ENCODE peak calls at places on chromosomes 1 and 21, in ten cellular contexts. Q, W, O, T, N, D, S, I, A and K are unnamed samples.
A peak's percentile ranks its signal among the peaks of the same experiment; 100 is the strongest.

GRCh38 chr1:10286244-10286643 is 75.9 kb downstream of the KIF1B start:
- DNase-seq in Q (no peak), W (peak; percentile 43), O (no peak), T (no peak), N (peak; percentile 78), D (no peak), S (no peak), I (peak; percentile 39), A (no peak), K (no peak)

GRCh38 chr21:40797881-40798280 is 49.1 kb downstream of the DSCAM start:
- DNase-seq in Q (no peak), W (no peak), O (no peak), T (no peak), N (no peak), D (no peak), S (no peak), I (peak; percentile 33), A (no peak), K (no peak)

GRCh38 chr1:181951213-181951612 is 110.3 kb downstream of the ZNF648 start:
- DNase-seq in Q (no peak), W (no peak), O (no peak), T (no peak), N (no peak), D (no peak), S (no peak), I (no peak), A (no peak), K (no peak)

GRCh38 chr1:12480748-12481362 is 137.2 kb downstream of the DHRS3 start:
- DNase-seq in Q (peak; percentile 69), W (no peak), O (no peak), T (no peak), N (no peak), D (peak; percentile 94), S (peak; percentile 63), I (peak; percentile 96), A (no peak), K (no peak)

GRCh38 chr1:117970251-117970650 is 40.7 kb downstream of the WDR3 start:
- DNase-seq in Q (no peak), W (no peak), O (no peak), T (no peak), N (no peak), D (no peak), S (no peak), I (no peak), A (no peak), K (no peak)

GRCh38 chr1:150973258-150973825 is 1.3 kb downstream of the CERS2 start:
- DNase-seq in Q (no peak), W (no peak), O (no peak), T (no peak), N (no peak), D (peak; percentile 61), S (no peak), I (no peak), A (no peak), K (no peak)

GRCh38 chr1:198889102-198889501 is 250.3 kb downstream of the PTPRC start:
- DNase-seq in Q (no peak), W (no peak), O (no peak), T (no peak), N (no peak), D (no peak), S (no peak), I (no peak), A (no peak), K (no peak)

GRCh38 chr1:13892671-13893325 is 192.8 kb downstream of the PRDM2 start:
- DNase-seq in Q (peak; percentile 24), W (peak; percentile 62), O (peak; percentile 23), T (no peak), N (no peak), D (peak; percentile 30), S (no peak), I (no peak), A (no peak), K (no peak)

GRCh38 chr1:27594542-27595510 is 9.1 kb downstream of the AHDC1 start:
- DNase-seq in Q (no peak), W (no peak), O (no peak), T (no peak), N (no peak), D (peak; percentile 72), S (no peak), I (peak; percentile 57), A (no peak), K (no peak)

GRCh38 chr1:28526886-28527285 is 21.0 kb downstream of the RCC1 start:
- DNase-seq in Q (no peak), W (no peak), O (no peak), T (no peak), N (no peak), D (no peak), S (peak; percentile 27), I (no peak), A (peak; percentile 87), K (no peak)

GRCh38 chr1:200486634-200487033 is 76.8 kb upstream of the ZNF281 start:
- DNase-seq in Q (no peak), W (no peak), O (no peak), T (no peak), N (no peak), D (no peak), S (no peak), I (no peak), A (no peak), K (no peak)

GRCh38 chr21:19621837-19622496 is 1218.4 kb upstream of the TMPRSS15 start:
- DNase-seq in Q (no peak), W (peak; percentile 14), O (no peak), T (no peak), N (no peak), D (no peak), S (no peak), I (no peak), A (no peak), K (no peak)

GRCh38 chr1:22952694-22953391 is 19.8 kb downstream of the LACTBL1 start:
- DNase-seq in Q (peak; percentile 61), W (no peak), O (no peak), T (no peak), N (no peak), D (peak; percentile 18), S (no peak), I (no peak), A (no peak), K (no peak)

GRCh38 chr1:2971609-2972008 is 49.7 kb upstream of the ACTRT2 start:
- DNase-seq in Q (no peak), W (no peak), O (no peak), T (no peak), N (peak; percentile 47), D (no peak), S (no peak), I (no peak), A (no peak), K (no peak)

GRCh38 chr1:92989253-92989652 is 28.0 kb upstream of the DIPK1A start:
- DNase-seq in Q (no peak), W (no peak), O (no peak), T (no peak), N (no peak), D (peak; percentile 33), S (no peak), I (no peak), A (no peak), K (no peak)

GRCh38 chr1:92992066-92992465 is 30.8 kb upstream of the DIPK1A start:
- DNase-seq in Q (no peak), W (no peak), O (no peak), T (no peak), N (no peak), D (peak; percentile 67), S (no peak), I (peak; percentile 6), A (no peak), K (no peak)

GRCh38 chr1:92989936-92990582 is 28.8 kb upstream of the DIPK1A start:
- DNase-seq in Q (no peak), W (no peak), O (no peak), T (no peak), N (no peak), D (peak; percentile 83), S (no peak), I (peak; percentile 63), A (no peak), K (no peak)

GRCh38 chr1:92992877-92993276 is 31.6 kb upstream of the DIPK1A start:
- DNase-seq in Q (no peak), W (no peak), O (no peak), T (no peak), N (no peak), D (no peak), S (no peak), I (no peak), A (no peak), K (no peak)

GRCh38 chr1:92990828-92991227 is 29.6 kb upstream of the DIPK1A start:
- DNase-seq in Q (no peak), W (no peak), O (no peak), T (no peak), N (no peak), D (no peak), S (no peak), I (no peak), A (no peak), K (no peak)
- H3K4me3 ChIP-seq in Q (no peak overlapping the region), W (no peak overlapping the region), O (no peak overlapping the region), T (no peak overlapping the region), N (no peak overlapping the region), D (no peak overlapping the region), S (no peak overlapping the region), I (no peak overlapping the region), A (no peak overlapping the region), K (no peak overlapping the region)

GRCh38 chr1:93369734-93370133 is 24.0 kb downstream of the DR1 start:
- DNase-seq in Q (no peak), W (no peak), O (no peak), T (no peak), N (no peak), D (no peak), S (no peak), I (no peak), A (no peak), K (no peak)
- H3K27ac ChIP-seq in Q (no peak overlapping the region), W (no peak overlapping the region), O (no peak overlapping the region), T (no peak overlapping the region), N (no peak overlapping the region), D (no peak overlapping the region), S (no peak overlapping the region), I (no peak overlapping the region), A (no peak overlapping the region), K (no peak overlapping the region)

DNA sequence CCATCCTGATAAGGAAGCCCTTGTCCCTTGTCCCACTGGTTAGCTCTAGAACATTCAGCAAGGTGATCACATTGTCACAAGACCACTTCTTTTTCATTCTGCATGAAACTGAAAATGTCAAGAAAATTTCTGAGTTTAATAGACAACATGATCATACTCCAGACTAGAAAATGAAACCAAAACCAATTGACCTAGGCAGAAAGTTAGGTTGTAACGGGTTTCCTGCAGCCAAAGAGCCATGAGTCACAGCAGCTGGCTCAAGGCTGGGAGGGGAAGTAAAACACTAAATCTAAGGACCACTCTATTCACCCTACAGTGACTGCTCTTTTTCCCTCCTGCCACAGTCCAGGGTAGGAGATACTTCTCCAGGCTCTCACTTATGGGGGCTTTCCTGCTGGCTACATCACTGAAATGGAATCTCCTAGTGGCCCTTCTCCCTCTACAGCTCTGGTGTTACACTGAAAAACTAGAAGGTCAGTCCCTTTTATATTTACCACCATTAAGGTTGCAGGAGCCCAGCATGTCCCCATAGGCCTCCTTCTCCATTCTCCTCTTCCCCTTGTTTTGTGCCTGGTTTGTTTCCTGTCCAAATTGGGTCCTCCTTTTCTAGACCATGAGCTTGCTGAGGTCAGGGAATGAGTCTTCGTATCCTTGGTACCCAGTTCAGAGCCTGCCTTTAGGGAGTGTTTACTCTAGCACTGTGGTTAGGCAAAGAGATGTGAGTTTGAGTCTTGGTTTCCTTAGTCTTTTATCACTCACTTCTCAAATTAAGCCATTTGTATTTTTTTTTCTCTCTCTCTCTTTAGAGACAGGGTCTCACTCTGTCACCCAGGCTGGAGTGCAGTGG is 236.5 kb upstream of the JUN start:
- DNase-seq in Q (peak; percentile 45), W (no peak), O (no peak), T (peak; percentile 51), N (peak; percentile 84), D (peak; percentile 88), S (peak; percentile 79), I (peak; percentile 86), A (peak; percentile 24), K (no peak)
- H3K4me3 ChIP-seq in Q (no peak overlapping the region), W (no peak overlapping the region), O (peak overlapping the region; percentile 24), T (peak overlapping the region; percentile 26), N (peak overlapping the region; percentile 18), D (peak overlapping the region; percentile 61), S (peak overlapping the region; percentile 8), I (peak overlapping the region; percentile 31), A (peak overlapping the region; percentile 15), K (peak overlapping the region; percentile 38)

GRCh38 chr1:228175316-228176023 is 9.9 kb downstream of the IBA57 start:
- DNase-seq in Q (no peak), W (no peak), O (no peak), T (no peak), N (no peak), D (no peak), S (no peak), I (no peak), A (no peak), K (no peak)
- H3K27ac ChIP-seq in Q (peak overlapping the region; percentile 10), W (no peak overlapping the region), O (no peak overlapping the region), T (no peak overlapping the region), N (no peak overlapping the region), D (no peak overlapping the region), S (no peak overlapping the region), I (no peak overlapping the region), A (no peak overlapping the region), K (no peak overlapping the region)